ENCODE peak calls at places on chromosome 21, in nine cellular contexts. I is amygdala; L is left ventricle myocardium inferior; E is fibroblast of pulmonary artery; N is GM03348; P is stimulated activated CD8-positive, alpha-beta memory T cell treated with anti-CD3 and anti-CD28 coated beads, Interleukin-7, amount 100 ng/mL, for 1 hour; C is activated naive CD4-positive, alpha-beta T cell; D is CD8-positive, alpha-beta T cell; G is NCI-H187. T is an unnamed sample.

GRCh38 chr21:25412090-25412489 is 195.2 kb downstream of the MRPL39 start:
- DNase-seq in I (no peak), L (no peak), E (no peak), N (no peak), P (no peak), C (no peak), D (no peak), G (no peak), T (no peak)

GRCh38 chr21:27076035-27076434 is 109.1 kb upstream of the ADAMTS5 start:
- DNase-seq in I (no peak), L (no peak), E (no peak), N (no peak), P (no peak), C (no peak), D (no peak), G (no peak), T (no peak)

GRCh38 chr21:26115346-26115745 is 55.2 kb downstream of the APP start:
- DNase-seq in I (no peak), L (no peak), E (peak; percentile 70), N (no peak), P (no peak), C (no peak), D (no peak), G (peak; percentile 16), T (no peak)

GRCh38 chr21:14273736-14274538 is 58.0 kb downstream of the RBM11 start:
- DNase-seq in I (peak; percentile 15), L (peak; percentile 65), E (no peak), N (no peak), P (no peak), C (no peak), D (no peak), G (no peak), T (peak; percentile 82)

GRCh38 chr21:35578350-35578782 is 482.0 kb downstream of the SETD4 start:
- DNase-seq in I (no peak), L (no peak), E (peak; percentile 73), N (peak; percentile 79), P (no peak), C (no peak), D (no peak), G (no peak), T (no peak)

GRCh38 chr21:14875704-14876364 is 189.0 kb downstream of the NRIP1 start:
- DNase-seq in I (no peak), L (no peak), E (no peak), N (no peak), P (no peak), C (no peak), D (no peak), G (no peak), T (no peak)

GRCh38 chr21:15520811-15521643 is 208.8 kb upstream of the USP25 start:
- DNase-seq in I (no peak), L (no peak), E (no peak), N (peak; percentile 32), P (no peak), C (no peak), D (no peak), G (no peak), T (no peak)

GRCh38 chr21:15250384-15250783 is 185.6 kb upstream of the NRIP1 start:
- DNase-seq in I (no peak), L (no peak), E (peak; percentile 35), N (peak; percentile 5), P (no peak), C (no peak), D (no peak), G (no peak), T (no peak)

GRCh38 chr21:42309753-42310213 is 5.4 kb downstream of the TFF3 start:
- DNase-seq in I (peak; percentile 47), L (peak; percentile 43), E (peak; percentile 31), N (peak; percentile 59), P (peak; percentile 52), C (peak; percentile 71), D (peak; percentile 75), G (peak; percentile 14), T (peak; percentile 39)

GRCh38 chr21:43879348-43880110 is 14.5 kb downstream of the AGPAT3 start:
- DNase-seq in I (no peak), L (no peak), E (no peak), N (no peak), P (no peak), C (no peak), D (no peak), G (no peak), T (no peak)

T was measured in LoVo.